ENCODE peak calls at places on chromosome X, in eight cellular contexts. One of them, this sample, is unnamed. For H3K4me1, the result is how much of the 10 kb centered on the place peaks cover.

GRCh38 chrX:17939724-17940123 is 78.6 kb upstream of the RAI2 start:
- DNase-seq in right lobe of liver: no peak
- DNase-seq in tibial artery: no peak
- DNase-seq in upper lobe of left lung: no peak
- DNase-seq in aorta: no peak
- DNase-seq in cardiac muscle cell: no peak
- DNase-seq in GM23248: no peak
- DNase-seq in astrocyte: no peak
- DNase-seq in this sample: no peak

GRCh38 chrX:21955398-21956189 is 15.1 kb downstream of the SMS start:
- DNase-seq in right lobe of liver: no peak
- DNase-seq in tibial artery: no peak
- DNase-seq in upper lobe of left lung: no peak
- DNase-seq in aorta: no peak
- DNase-seq in cardiac muscle cell: no peak
- DNase-seq in GM23248: peak
- DNase-seq in astrocyte: no peak
- DNase-seq in this sample: no peak

GRCh38 chrX:51825432-51825831 is 68.0 kb upstream of the MAGED1 start:
- DNase-seq in right lobe of liver: no peak
- DNase-seq in tibial artery: no peak
- DNase-seq in upper lobe of left lung: no peak
- DNase-seq in aorta: no peak
- DNase-seq in cardiac muscle cell: no peak
- DNase-seq in GM23248: no peak
- DNase-seq in astrocyte: no peak
- DNase-seq in this sample: no peak

GRCh38 chrX:135520022-135520552 is 373 bp upstream of the INTS6L start:
- DNase-seq in right lobe of liver: no peak
- DNase-seq in tibial artery: no peak
- DNase-seq in upper lobe of left lung: no peak
- DNase-seq in aorta: no peak
- DNase-seq in cardiac muscle cell: peak
- DNase-seq in GM23248: peak
- DNase-seq in astrocyte: peak
- DNase-seq in this sample: no peak

GRCh38 chrX:101764538-101764937 is 104.9 kb upstream of the ARMCX2 start:
- DNase-seq in right lobe of liver: no peak
- DNase-seq in tibial artery: no peak
- DNase-seq in upper lobe of left lung: no peak
- DNase-seq in aorta: no peak
- DNase-seq in cardiac muscle cell: no peak
- DNase-seq in GM23248: peak
- DNase-seq in astrocyte: no peak
- DNase-seq in this sample: no peak

GRCh38 chrX:131854586-131854985 is 168.5 kb upstream of the STK26 start:
- DNase-seq in right lobe of liver: no peak
- DNase-seq in tibial artery: no peak
- DNase-seq in upper lobe of left lung: no peak
- DNase-seq in aorta: no peak
- DNase-seq in cardiac muscle cell: no peak
- DNase-seq in GM23248: peak
- DNase-seq in astrocyte: no peak
- DNase-seq in this sample: no peak

GRCh38 chrX:46793386-46794143 is 34.6 kb upstream of the SLC9A7 start:
- DNase-seq in right lobe of liver: no peak
- DNase-seq in tibial artery: no peak
- DNase-seq in upper lobe of left lung: no peak
- DNase-seq in aorta: no peak
- DNase-seq in cardiac muscle cell: no peak
- DNase-seq in GM23248: no peak
- DNase-seq in astrocyte: no peak
- DNase-seq in this sample: no peak

GRCh38 chrX:141142946-141143345 is 34.0 kb downstream of the LDOC1 start:
- DNase-seq in right lobe of liver: no peak
- DNase-seq in tibial artery: no peak
- DNase-seq in upper lobe of left lung: no peak
- DNase-seq in aorta: no peak
- DNase-seq in cardiac muscle cell: no peak
- DNase-seq in GM23248: no peak
- DNase-seq in astrocyte: no peak
- DNase-seq in this sample: no peak

GRCh38 chrX:15973299-15973698 is 118.7 kb upstream of the AP1S2 start:
- DNase-seq in right lobe of liver: no peak
- DNase-seq in tibial artery: no peak
- DNase-seq in upper lobe of left lung: no peak
- DNase-seq in aorta: no peak
- DNase-seq in cardiac muscle cell: peak
- DNase-seq in GM23248: peak
- DNase-seq in astrocyte: peak
- DNase-seq in this sample: peak

GRCh38 chrX:43500996-43501694 is 155.0 kb upstream of the MAOA start:
- DNase-seq in right lobe of liver: no peak
- DNase-seq in tibial artery: no peak
- DNase-seq in upper lobe of left lung: no peak
- DNase-seq in aorta: no peak
- DNase-seq in cardiac muscle cell: peak
- DNase-seq in GM23248: no peak
- DNase-seq in astrocyte: no peak
- DNase-seq in this sample: no peak

GRCh38 chrX:14758029-14758491 is 114.8 kb downstream of the FANCB start:
- DNase-seq in right lobe of liver: no peak
- DNase-seq in tibial artery: no peak
- DNase-seq in upper lobe of left lung: no peak
- DNase-seq in aorta: no peak
- DNase-seq in cardiac muscle cell: no peak
- DNase-seq in GM23248: no peak
- DNase-seq in astrocyte: no peak
- DNase-seq in this sample: no peak

GRCh38 chrX:43969504-43970501 is 3.4 kb downstream of the NDP start:
- DNase-seq in right lobe of liver: no peak
- DNase-seq in tibial artery: no peak
- DNase-seq in upper lobe of left lung: no peak
- DNase-seq in aorta: no peak
- DNase-seq in cardiac muscle cell: no peak
- DNase-seq in GM23248: peak
- DNase-seq in astrocyte: peak
- DNase-seq in this sample: no peak

GRCh38 chrX:35890699-35891098 is 28.8 kb upstream of the CFAP47 start:
- DNase-seq in right lobe of liver: no peak
- DNase-seq in tibial artery: peak
- DNase-seq in upper lobe of left lung: no peak
- DNase-seq in aorta: peak
- DNase-seq in cardiac muscle cell: peak
- DNase-seq in GM23248: peak
- DNase-seq in astrocyte: no peak
- DNase-seq in this sample: peak

GRCh38 chrX:109489174-109489573 is 7.3 kb upstream of the GUCY2F start:
- DNase-seq in right lobe of liver: no peak
- DNase-seq in tibial artery: no peak
- DNase-seq in upper lobe of left lung: no peak
- DNase-seq in aorta: no peak
- DNase-seq in cardiac muscle cell: no peak
- DNase-seq in GM23248: no peak
- DNase-seq in astrocyte: no peak
- DNase-seq in this sample: no peak

GRCh38 chrX:15495801-15496200 is 2.7 kb upstream of the PIR start:
- DNase-seq in right lobe of liver: no peak
- DNase-seq in tibial artery: no peak
- DNase-seq in upper lobe of left lung: no peak
- DNase-seq in aorta: no peak
- DNase-seq in cardiac muscle cell: no peak
- DNase-seq in GM23248: no peak
- DNase-seq in astrocyte: no peak
- DNase-seq in this sample: no peak

GRCh38 chrX:115564243-115564642 is 3.3 kb downstream of the PLS3 start:
- DNase-seq in right lobe of liver: no peak
- DNase-seq in tibial artery: no peak
- DNase-seq in upper lobe of left lung: no peak
- DNase-seq in aorta: no peak
- DNase-seq in cardiac muscle cell: no peak
- DNase-seq in GM23248: peak
- DNase-seq in astrocyte: peak
- DNase-seq in this sample: no peak

GRCh38 chrX:122641136-122641535 is 542.9 kb upstream of the GRIA3 start:
- DNase-seq in right lobe of liver: no peak
- DNase-seq in tibial artery: no peak
- DNase-seq in upper lobe of left lung: no peak
- DNase-seq in aorta: no peak
- DNase-seq in cardiac muscle cell: no peak
- DNase-seq in GM23248: peak
- DNase-seq in astrocyte: no peak
- DNase-seq in this sample: no peak

GRCh38 chrX:86171366-86171765 is 23.1 kb downstream of the DACH2 start:
- DNase-seq in right lobe of liver: no peak
- DNase-seq in tibial artery: no peak
- DNase-seq in upper lobe of left lung: no peak
- DNase-seq in aorta: no peak
- DNase-seq in cardiac muscle cell: peak
- DNase-seq in GM23248: peak
- DNase-seq in astrocyte: no peak
- DNase-seq in this sample: peak

GRCh38 chrX:119512145-119512800 is 44.0 kb downstream of the SLC25A5 start:
- DNase-seq in right lobe of liver: peak
- DNase-seq in tibial artery: peak
- DNase-seq in upper lobe of left lung: no peak
- DNase-seq in aorta: peak
- DNase-seq in cardiac muscle cell: peak
- DNase-seq in GM23248: peak
- DNase-seq in astrocyte: peak
- DNase-seq in this sample: peak

GRCh38 chrX:69613946-69614345 is 2.0 kb upstream of the EDA start:
- DNase-seq in right lobe of liver: no peak
- DNase-seq in tibial artery: no peak
- DNase-seq in upper lobe of left lung: no peak
- DNase-seq in aorta: no peak
- DNase-seq in cardiac muscle cell: no peak
- DNase-seq in GM23248: no peak
- DNase-seq in astrocyte: no peak
- DNase-seq in this sample: no peak
- H3K27ac ChIP-seq in right lobe of liver: no peak
- H3K27ac ChIP-seq in tibial artery: no peak
- H3K27ac ChIP-seq in upper lobe of left lung: no peak
- H3K27ac ChIP-seq in aorta: no peak
- H3K27ac ChIP-seq in cardiac muscle cell: no peak
- H3K27ac ChIP-seq in GM23248: no peak
- H3K27ac ChIP-seq in astrocyte: no peak
- H3K27ac ChIP-seq in this sample: no peak

DNA sequence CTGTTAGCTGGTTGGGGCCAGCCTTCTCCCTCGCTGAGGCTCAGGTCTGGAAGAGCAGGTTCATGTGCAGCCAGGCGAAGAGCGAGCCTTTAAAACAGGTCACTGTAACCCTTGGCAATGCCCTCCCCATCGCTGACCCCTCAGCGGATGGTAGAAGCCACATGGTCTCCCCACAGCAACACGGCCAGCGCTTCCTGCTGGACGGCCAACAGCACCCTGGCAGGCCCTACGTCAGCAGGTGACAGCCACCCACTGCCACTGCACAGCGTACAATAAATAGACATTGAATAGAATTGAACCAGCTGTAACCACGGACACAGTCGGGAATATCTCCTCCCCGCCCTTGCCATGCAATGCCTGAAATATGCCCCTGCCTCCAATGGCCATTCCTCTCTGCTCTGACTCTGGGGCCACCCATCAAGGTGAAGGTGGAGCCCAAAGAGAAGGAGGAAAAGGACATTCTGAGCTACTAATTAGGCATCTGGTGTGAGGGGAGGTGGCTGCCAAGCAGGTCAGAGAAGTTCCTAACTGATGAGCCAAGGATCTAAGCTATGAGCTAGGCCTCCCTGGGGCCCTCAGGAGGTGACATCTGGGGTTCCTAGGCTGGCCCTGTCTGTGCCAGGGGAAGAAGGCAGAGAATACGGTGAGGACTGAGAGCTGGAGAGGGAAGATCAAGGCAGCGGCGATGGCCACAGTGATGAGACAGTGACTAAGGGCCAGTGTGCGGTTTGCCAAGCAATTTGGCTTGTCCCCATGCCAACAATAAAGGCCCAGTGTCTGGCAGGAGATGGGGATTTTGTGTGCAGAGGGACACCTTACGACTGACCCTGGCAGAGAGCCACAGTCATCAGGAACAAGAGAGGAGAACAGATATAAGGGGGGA is 202.3 kb downstream of the BCOR start:
- DNase-seq in right lobe of liver: no peak
- DNase-seq in tibial artery: no peak
- DNase-seq in upper lobe of left lung: no peak
- DNase-seq in aorta: peak
- DNase-seq in cardiac muscle cell: no peak
- DNase-seq in GM23248: peak
- DNase-seq in astrocyte: no peak
- DNase-seq in this sample: no peak
- H3K4me1 ChIP-seq in right lobe of liver: under half
- H3K4me1 ChIP-seq in tibial artery: under half
- H3K4me1 ChIP-seq in upper lobe of left lung: under half
- H3K4me1 ChIP-seq in aorta: under half
- H3K4me1 ChIP-seq in cardiac muscle cell: under half
- H3K4me1 ChIP-seq in GM23248: under half
- H3K4me1 ChIP-seq in astrocyte: under half
- H3K4me1 ChIP-seq in this sample: under half

GRCh38 chrX:3763111-3763510 is 49.7 kb upstream of the PRKX start:
- DNase-seq in right lobe of liver: no peak
- DNase-seq in tibial artery: no peak
- DNase-seq in upper lobe of left lung: no peak
- DNase-seq in aorta: no peak
- DNase-seq in cardiac muscle cell: no peak
- DNase-seq in GM23248: no peak
- DNase-seq in astrocyte: no peak
- DNase-seq in this sample: no peak
- H3K4me3 ChIP-seq in right lobe of liver: no peak
- H3K4me3 ChIP-seq in tibial artery: no peak
- H3K4me3 ChIP-seq in upper lobe of left lung: no peak
- H3K4me3 ChIP-seq in aorta: no peak
- H3K4me3 ChIP-seq in cardiac muscle cell: no peak
- H3K4me3 ChIP-seq in GM23248: no peak
- H3K4me3 ChIP-seq in astrocyte: no peak
- H3K4me3 ChIP-seq in this sample: no peak

GRCh38 chrX:9913041-9913440 is 54.1 kb upstream of the CLDN34 start:
- DNase-seq in right lobe of liver: no peak
- DNase-seq in tibial artery: no peak
- DNase-seq in upper lobe of left lung: no peak
- DNase-seq in aorta: no peak
- DNase-seq in cardiac muscle cell: no peak
- DNase-seq in GM23248: peak
- DNase-seq in astrocyte: peak
- DNase-seq in this sample: no peak
- H3K27ac ChIP-seq in right lobe of liver: no peak
- H3K27ac ChIP-seq in tibial artery: no peak
- H3K27ac ChIP-seq in upper lobe of left lung: no peak
- H3K27ac ChIP-seq in aorta: no peak
- H3K27ac ChIP-seq in cardiac muscle cell: no peak
- H3K27ac ChIP-seq in GM23248: no peak
- H3K27ac ChIP-seq in astrocyte: peak
- H3K27ac ChIP-seq in this sample: no peak

DNA sequence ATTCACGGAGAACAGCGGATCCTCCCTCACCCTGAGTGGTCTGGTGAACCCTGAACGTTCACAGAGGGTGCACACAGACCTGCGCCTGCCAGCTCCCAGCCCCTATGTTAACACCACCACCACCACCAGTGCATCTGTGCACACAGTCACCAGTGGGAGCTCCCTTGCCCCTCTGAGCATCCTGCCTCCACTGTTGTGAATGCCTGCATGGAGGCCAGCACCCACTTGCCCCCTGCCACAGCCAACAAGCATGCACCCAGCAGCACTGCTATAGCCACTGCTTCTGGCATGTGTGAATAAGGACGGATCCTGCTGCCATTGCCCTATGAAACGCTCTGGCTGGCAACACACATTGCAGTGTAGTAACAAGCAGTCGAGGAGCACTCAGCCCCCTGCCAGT is 29.1 kb upstream of the PWWP3B start:
- DNase-seq in right lobe of liver: no peak
- DNase-seq in tibial artery: no peak
- DNase-seq in upper lobe of left lung: no peak
- DNase-seq in aorta: no peak
- DNase-seq in cardiac muscle cell: no peak
- DNase-seq in GM23248: no peak
- DNase-seq in astrocyte: no peak
- DNase-seq in this sample: no peak
- H3K4me1 ChIP-seq in right lobe of liver: under half
- H3K4me1 ChIP-seq in tibial artery: under half
- H3K4me1 ChIP-seq in upper lobe of left lung: under half
- H3K4me1 ChIP-seq in aorta: under half
- H3K4me1 ChIP-seq in cardiac muscle cell: under half
- H3K4me1 ChIP-seq in GM23248: under half
- H3K4me1 ChIP-seq in astrocyte: under half
- H3K4me1 ChIP-seq in this sample: under half

This sample was measured in Karpas-422.